ENCODE peak calls at places on chromosome 13, in five cellular contexts. One of them, this sample, is unnamed. For H3K79me2 and H3K4me1, the result is how much of the 10 kb centered on the place peaks cover.

GRCh38 chr13:75455962-75456361 is 26.0 kb downstream of the TBC1D4 start:
- DNase-seq in PC-9: no peak
- DNase-seq in mesendoderm: no peak
- DNase-seq in DND-41: no peak
- DNase-seq in neural progenitor cell: no peak
- DNase-seq in this sample: no peak

GRCh38 chr13:49351871-49352270 is 92.0 kb downstream of the CAB39L start:
- DNase-seq in PC-9: peak
- DNase-seq in mesendoderm: no peak
- DNase-seq in DND-41: no peak
- DNase-seq in neural progenitor cell: no peak
- DNase-seq in this sample: no peak

GRCh38 chr13:27662738-27663470 is 41.2 kb downstream of the POLR1D start:
- DNase-seq in PC-9: no peak
- DNase-seq in mesendoderm: no peak
- DNase-seq in DND-41: no peak
- DNase-seq in neural progenitor cell: no peak
- DNase-seq in this sample: no peak

GRCh38 chr13:59982631-59983382 is 180.9 kb downstream of the DIAPH3 start:
- DNase-seq in PC-9: no peak
- DNase-seq in mesendoderm: no peak
- DNase-seq in DND-41: no peak
- DNase-seq in neural progenitor cell: no peak
- DNase-seq in this sample: no peak

GRCh38 chr13:45441633-45442032 is 23.1 kb upstream of the COG3 start:
- DNase-seq in PC-9: no peak
- DNase-seq in mesendoderm: no peak
- DNase-seq in DND-41: no peak
- DNase-seq in neural progenitor cell: no peak
- DNase-seq in this sample: no peak

GRCh38 chr13:111460548-111461444 is 140.4 kb downstream of the TEX29 start:
- DNase-seq in PC-9: no peak
- DNase-seq in mesendoderm: peak
- DNase-seq in DND-41: peak
- DNase-seq in neural progenitor cell: peak
- DNase-seq in this sample: peak

GRCh38 chr13:50589651-50590054 is 253.8 kb downstream of the DLEU7 start:
- DNase-seq in PC-9: no peak
- DNase-seq in mesendoderm: no peak
- DNase-seq in DND-41: no peak
- DNase-seq in neural progenitor cell: no peak
- DNase-seq in this sample: no peak

GRCh38 chr13:51946163-51946669 is 65.0 kb downstream of the ATP7B start:
- DNase-seq in PC-9: no peak
- DNase-seq in mesendoderm: no peak
- DNase-seq in DND-41: no peak
- DNase-seq in neural progenitor cell: no peak
- DNase-seq in this sample: no peak

GRCh38 chr13:101556676-101557121 is 104.2 kb downstream of the ITGBL1 start:
- DNase-seq in PC-9: no peak
- DNase-seq in mesendoderm: no peak
- DNase-seq in DND-41: no peak
- DNase-seq in neural progenitor cell: no peak
- DNase-seq in this sample: no peak

GRCh38 chr13:47420568-47420967 is 523.7 kb upstream of the HTR2A start:
- DNase-seq in PC-9: no peak
- DNase-seq in mesendoderm: peak
- DNase-seq in DND-41: no peak
- DNase-seq in neural progenitor cell: no peak
- DNase-seq in this sample: no peak

GRCh38 chr13:48492123-48493075 is 40.5 kb downstream of the RCBTB2 start:
- DNase-seq in PC-9: no peak
- DNase-seq in mesendoderm: no peak
- DNase-seq in DND-41: peak
- DNase-seq in neural progenitor cell: no peak
- DNase-seq in this sample: no peak

GRCh38 chr13:45327253-45327954 is 13.6 kb downstream of the TPT1 start:
- DNase-seq in PC-9: peak
- DNase-seq in mesendoderm: no peak
- DNase-seq in DND-41: no peak
- DNase-seq in neural progenitor cell: no peak
- DNase-seq in this sample: no peak

GRCh38 chr13:27079421-27079958 is 92.1 kb downstream of the USP12 start:
- DNase-seq in PC-9: no peak
- DNase-seq in mesendoderm: peak
- DNase-seq in DND-41: no peak
- DNase-seq in neural progenitor cell: peak
- DNase-seq in this sample: peak

GRCh38 chr13:31815361-31816144 is 76.2 kb downstream of the RXFP2 start:
- DNase-seq in PC-9: no peak
- DNase-seq in mesendoderm: no peak
- DNase-seq in DND-41: no peak
- DNase-seq in neural progenitor cell: no peak
- DNase-seq in this sample: no peak

GRCh38 chr13:40306817-40307216 is 359.6 kb downstream of the FOXO1 start:
- DNase-seq in PC-9: no peak
- DNase-seq in mesendoderm: no peak
- DNase-seq in DND-41: no peak
- DNase-seq in neural progenitor cell: no peak
- DNase-seq in this sample: no peak

GRCh38 chr13:25686831-25687495 is 315.2 kb downstream of the ATP8A2 start:
- DNase-seq in PC-9: no peak
- DNase-seq in mesendoderm: no peak
- DNase-seq in DND-41: no peak
- DNase-seq in neural progenitor cell: no peak
- DNase-seq in this sample: no peak

GRCh38 chr13:26575244-26575643 is 17.8 kb downstream of the WASF3 start:
- DNase-seq in PC-9: no peak
- DNase-seq in mesendoderm: no peak
- DNase-seq in DND-41: no peak
- DNase-seq in neural progenitor cell: no peak
- DNase-seq in this sample: no peak

GRCh38 chr13:90032841-90033493 is 1314.5 kb upstream of the MIR17HG start:
- DNase-seq in PC-9: no peak
- DNase-seq in mesendoderm: no peak
- DNase-seq in DND-41: no peak
- DNase-seq in neural progenitor cell: peak
- DNase-seq in this sample: peak

GRCh38 chr13:40922437-40923040 is 96.6 kb downstream of the ELF1 start:
- DNase-seq in PC-9: no peak
- DNase-seq in mesendoderm: peak
- DNase-seq in DND-41: no peak
- DNase-seq in neural progenitor cell: peak
- DNase-seq in this sample: peak

GRCh38 chr13:92433963-92434362 is 792.6 kb upstream of the GPC6 start:
- DNase-seq in PC-9: no peak
- DNase-seq in mesendoderm: no peak
- DNase-seq in DND-41: no peak
- DNase-seq in neural progenitor cell: no peak
- DNase-seq in this sample: no peak

GRCh38 chr13:78491978-78492377 is 111.4 kb downstream of the POU4F1 start:
- DNase-seq in PC-9: no peak
- DNase-seq in mesendoderm: no peak
- DNase-seq in DND-41: no peak
- DNase-seq in neural progenitor cell: no peak
- DNase-seq in this sample: no peak

GRCh38 chr13:57825066-57825465 is 193.5 kb downstream of the PCDH17 start:
- DNase-seq in PC-9: no peak
- DNase-seq in mesendoderm: no peak
- DNase-seq in DND-41: no peak
- DNase-seq in neural progenitor cell: no peak
- DNase-seq in this sample: no peak

GRCh38 chr13:95099541-95099940 is 201.7 kb downstream of the ABCC4 start:
- DNase-seq in PC-9: no peak
- DNase-seq in mesendoderm: no peak
- DNase-seq in DND-41: no peak
- DNase-seq in neural progenitor cell: no peak
- DNase-seq in this sample: no peak

GRCh38 chr13:39025433-39025839 is 12.5 kb downstream of the PROSER1 start:
- DNase-seq in PC-9: no peak
- DNase-seq in mesendoderm: no peak
- DNase-seq in DND-41: no peak
- DNase-seq in neural progenitor cell: no peak
- DNase-seq in this sample: no peak

GRCh38 chr13:26601669-26602068 is 44.2 kb downstream of the WASF3 start:
- DNase-seq in PC-9: no peak
- DNase-seq in mesendoderm: peak
- DNase-seq in DND-41: peak
- DNase-seq in neural progenitor cell: no peak
- DNase-seq in this sample: no peak

GRCh38 chr13:100954430-100955361 is 280.1 kb upstream of the TMTC4 start:
- DNase-seq in PC-9: no peak
- DNase-seq in mesendoderm: no peak
- DNase-seq in DND-41: no peak
- DNase-seq in neural progenitor cell: no peak
- DNase-seq in this sample: no peak

GRCh38 chr13:47249296-47249695 is 352.4 kb upstream of the HTR2A start:
- DNase-seq in PC-9: no peak
- DNase-seq in mesendoderm: no peak
- DNase-seq in DND-41: no peak
- DNase-seq in neural progenitor cell: no peak
- DNase-seq in this sample: no peak

GRCh38 chr13:39810091-39810877 is 154.8 kb downstream of the COG6 start:
- DNase-seq in PC-9: no peak
- DNase-seq in mesendoderm: peak
- DNase-seq in DND-41: no peak
- DNase-seq in neural progenitor cell: no peak
- DNase-seq in this sample: no peak

DNA sequence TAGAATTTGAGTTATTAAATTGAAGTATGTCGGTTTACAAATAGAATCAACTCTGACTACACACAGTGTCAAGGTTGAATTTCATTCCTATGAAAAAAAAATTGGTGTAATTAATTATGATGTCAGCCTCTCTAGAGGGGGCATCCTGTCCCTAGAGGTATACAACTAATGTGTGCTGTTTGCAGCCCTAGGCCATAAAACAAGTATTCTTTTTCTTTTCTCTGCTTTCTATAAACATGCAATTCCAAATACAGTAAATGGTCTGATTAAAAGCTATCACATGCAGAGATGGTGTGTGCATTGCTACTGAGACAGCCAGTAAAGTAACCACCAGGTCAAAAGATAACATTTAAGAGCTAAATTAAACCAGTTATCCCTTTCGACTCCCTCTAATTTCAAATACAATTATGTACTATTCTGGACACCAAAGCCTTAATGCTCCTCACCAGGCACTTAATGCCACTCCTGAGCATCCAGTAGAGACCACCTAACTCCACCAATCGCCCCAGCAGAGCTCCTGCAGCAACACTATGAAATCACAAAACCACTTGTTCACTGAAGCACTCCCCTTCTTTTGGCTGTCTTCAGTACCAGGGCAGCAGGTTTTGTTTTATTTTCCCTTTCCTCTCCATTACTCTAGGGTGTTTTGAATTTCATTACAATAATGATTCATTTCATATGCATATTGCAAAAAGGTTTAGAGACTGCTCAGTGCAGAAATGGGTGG is 427.0 kb downstream of the PCDH9 start:
- DNase-seq in PC-9: no peak
- DNase-seq in mesendoderm: no peak
- DNase-seq in DND-41: no peak
- DNase-seq in neural progenitor cell: no peak
- DNase-seq in this sample: no peak
- H3K79me2 ChIP-seq in PC-9: under half
- H3K79me2 ChIP-seq in mesendoderm: under half
- H3K79me2 ChIP-seq in DND-41: under half
- H3K79me2 ChIP-seq in neural progenitor cell: under half
- H3K79me2 ChIP-seq in this sample: under half

DNA sequence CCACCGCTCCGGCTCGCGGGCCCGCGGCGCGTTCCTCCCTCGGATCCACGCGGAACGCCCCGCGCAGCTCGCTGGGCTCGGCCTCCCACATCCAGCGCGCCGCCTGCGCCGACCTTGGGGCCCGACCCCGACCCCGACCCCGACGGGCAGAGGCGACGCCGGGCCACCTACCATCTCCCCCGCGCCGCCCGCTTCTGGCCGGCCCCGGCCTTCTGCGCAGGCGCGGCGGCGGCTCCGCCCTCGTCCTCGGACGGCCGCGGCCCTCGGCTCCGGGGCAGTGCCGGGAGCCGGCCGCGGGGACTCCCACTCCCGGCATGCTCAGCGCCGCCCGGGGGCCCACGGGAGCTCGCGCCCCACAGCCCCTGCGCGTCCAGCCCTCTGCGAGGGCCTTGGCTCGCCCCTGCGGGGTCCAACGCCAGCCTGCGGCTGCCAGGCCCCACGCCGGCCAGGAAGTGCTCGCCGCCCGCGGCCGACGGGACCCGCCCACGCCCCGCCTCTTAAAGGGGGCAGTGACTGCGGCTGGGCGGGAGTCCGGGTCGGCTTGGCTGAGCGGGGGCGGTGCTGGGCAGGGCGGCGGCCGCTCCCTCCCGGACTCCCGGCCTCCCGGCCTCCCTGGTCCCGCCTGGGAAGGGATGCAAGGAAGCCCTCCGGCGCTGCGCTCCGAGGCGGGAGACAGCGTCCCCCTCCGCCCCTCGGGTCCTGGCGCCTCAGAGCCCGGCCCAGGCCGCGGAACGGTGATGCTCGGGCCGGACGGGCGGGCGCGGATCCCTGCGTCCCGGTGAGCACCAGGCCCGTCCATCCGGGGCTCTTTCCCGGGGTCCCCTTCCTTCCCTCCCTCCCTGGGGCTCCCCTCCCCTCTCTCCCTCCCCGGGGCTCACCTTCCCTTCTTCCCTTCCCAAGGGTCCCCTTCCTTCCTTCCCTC is at the start of gene DCUN1D2:
- DNase-seq in PC-9: peak
- DNase-seq in mesendoderm: peak
- DNase-seq in DND-41: peak
- DNase-seq in neural progenitor cell: peak
- DNase-seq in this sample: peak
- H3K4me1 ChIP-seq in PC-9: half or more
- H3K4me1 ChIP-seq in mesendoderm: under half
- H3K4me1 ChIP-seq in DND-41: under half
- H3K4me1 ChIP-seq in neural progenitor cell: under half
- H3K4me1 ChIP-seq in this sample: under half

GRCh38 chr13:24181991-24182702 is 21.6 kb downstream of the SPATA13 start:
- DNase-seq in PC-9: no peak
- DNase-seq in mesendoderm: no peak
- DNase-seq in DND-41: peak
- DNase-seq in neural progenitor cell: no peak
- DNase-seq in this sample: no peak
- H3K79me2 ChIP-seq in PC-9: half or more
- H3K79me2 ChIP-seq in mesendoderm: under half
- H3K79me2 ChIP-seq in DND-41: under half
- H3K79me2 ChIP-seq in neural progenitor cell: under half
- H3K79me2 ChIP-seq in this sample: under half

GRCh38 chr13:114129649-114130062 is 2.8 kb downstream of the RASA3 start:
- DNase-seq in PC-9: no peak
- DNase-seq in mesendoderm: no peak
- DNase-seq in DND-41: peak
- DNase-seq in neural progenitor cell: no peak
- DNase-seq in this sample: no peak

GRCh38 chr13:114131581-114132418 is 623 bp downstream of the RASA3 start:
- DNase-seq in PC-9: no peak
- DNase-seq in mesendoderm: peak
- DNase-seq in DND-41: peak
- DNase-seq in neural progenitor cell: peak
- DNase-seq in this sample: no peak

GRCh38 chr13:114130131-114130707 is 2.2 kb downstream of the RASA3 start:
- DNase-seq in PC-9: no peak
- DNase-seq in mesendoderm: no peak
- DNase-seq in DND-41: no peak
- DNase-seq in neural progenitor cell: peak
- DNase-seq in this sample: no peak

GRCh38 chr13:114132419-114133121 is at the start of gene RASA3:
- DNase-seq in PC-9: peak
- DNase-seq in mesendoderm: peak
- DNase-seq in DND-41: peak
- DNase-seq in neural progenitor cell: peak
- DNase-seq in this sample: peak

GRCh38 chr13:114130708-114131580 is 1.5 kb downstream of the RASA3 start:
- DNase-seq in PC-9: peak
- DNase-seq in mesendoderm: peak
- DNase-seq in DND-41: peak
- DNase-seq in neural progenitor cell: peak
- DNase-seq in this sample: peak
- H3K4me1 ChIP-seq in PC-9: under half
- H3K4me1 ChIP-seq in mesendoderm: under half
- H3K4me1 ChIP-seq in DND-41: half or more
- H3K4me1 ChIP-seq in neural progenitor cell: under half
- H3K4me1 ChIP-seq in this sample: under half

This sample was measured in H9.